ENCODE peak calls at places on chromosomes 6 and 20, in six cellular contexts. One of them, this sample, is unnamed.

GRCh38 chr20:54062812-54063280 is 7.5 kb downstream of the BCAS1 start:
- DNase-seq in PC-9: no peak
- DNase-seq in neural progenitor cell: peak; percentile 46
- DNase-seq in MM.1S: peak; percentile 67
- DNase-seq in GM23248: peak; percentile 75
- DNase-seq in GM23338: peak; percentile 62
- DNase-seq in this sample: peak; percentile 79

GRCh38 chr20:11159728-11160127 is 485.9 kb upstream of the JAG1 start:
- DNase-seq in PC-9: no peak
- DNase-seq in neural progenitor cell: no peak
- DNase-seq in MM.1S: no peak
- DNase-seq in GM23248: peak; percentile 40
- DNase-seq in GM23338: no peak
- DNase-seq in this sample: no peak

GRCh38 chr20:50226093-50226974 is 35.7 kb downstream of the CEBPB start:
- DNase-seq in PC-9: no peak
- DNase-seq in neural progenitor cell: no peak
- DNase-seq in MM.1S: no peak
- DNase-seq in GM23248: peak; percentile 73
- DNase-seq in GM23338: no peak
- DNase-seq in this sample: no peak

GRCh38 chr6:13014551-13015378 is 298.2 kb downstream of the PHACTR1 start:
- DNase-seq in PC-9: no peak
- DNase-seq in neural progenitor cell: peak; percentile 70
- DNase-seq in MM.1S: no peak
- DNase-seq in GM23248: peak; percentile 22
- DNase-seq in GM23338: peak; percentile 83
- DNase-seq in this sample: no peak

GRCh38 chr20:17169575-17170136 is 57.2 kb upstream of the PCSK2 start:
- DNase-seq in PC-9: no peak
- DNase-seq in neural progenitor cell: no peak
- DNase-seq in MM.1S: no peak
- DNase-seq in GM23248: no peak
- DNase-seq in GM23338: no peak
- DNase-seq in this sample: no peak

GRCh38 chr20:46056970-46057855 is 28.2 kb downstream of the SLC12A5 start:
- DNase-seq in PC-9: no peak
- DNase-seq in neural progenitor cell: peak; percentile 91
- DNase-seq in MM.1S: no peak
- DNase-seq in GM23248: peak; percentile 67
- DNase-seq in GM23338: peak; percentile 87
- DNase-seq in this sample: no peak

GRCh38 chr6:26594730-26595632 is 1.8 kb upstream of the ABT1 start:
- DNase-seq in PC-9: peak; percentile 47
- DNase-seq in neural progenitor cell: peak; percentile 70
- DNase-seq in MM.1S: no peak
- DNase-seq in GM23248: peak; percentile 66
- DNase-seq in GM23338: peak; percentile 82
- DNase-seq in this sample: peak; percentile 17

GRCh38 chr6:12592634-12593033 is 123.9 kb upstream of the PHACTR1 start:
- DNase-seq in PC-9: peak; percentile 53
- DNase-seq in neural progenitor cell: peak; percentile 33
- DNase-seq in MM.1S: no peak
- DNase-seq in GM23248: no peak
- DNase-seq in GM23338: peak; percentile 45
- DNase-seq in this sample: peak; percentile 76

GRCh38 chr6:158441639-158442308 is 118.1 kb upstream of the TMEM181 start:
- DNase-seq in PC-9: no peak
- DNase-seq in neural progenitor cell: no peak
- DNase-seq in MM.1S: no peak
- DNase-seq in GM23248: peak; percentile 25
- DNase-seq in GM23338: no peak
- DNase-seq in this sample: no peak

GRCh38 chr6:113402541-113402940 is 454.6 kb upstream of the MARCKS start:
- DNase-seq in PC-9: no peak
- DNase-seq in neural progenitor cell: no peak
- DNase-seq in MM.1S: no peak
- DNase-seq in GM23248: no peak
- DNase-seq in GM23338: no peak
- DNase-seq in this sample: no peak

GRCh38 chr6:33014841-33015634 is 5.6 kb upstream of the HLA-DOA start:
- DNase-seq in PC-9: peak; percentile 45
- DNase-seq in neural progenitor cell: peak; percentile 81
- DNase-seq in MM.1S: peak; percentile 72
- DNase-seq in GM23248: peak; percentile 79
- DNase-seq in GM23338: peak; percentile 92
- DNase-seq in this sample: peak; percentile 83

GRCh38 chr20:4160761-4161305 is 145.5 kb upstream of the RNF24 start:
- DNase-seq in PC-9: peak; percentile 61
- DNase-seq in neural progenitor cell: peak; percentile 67
- DNase-seq in MM.1S: peak; percentile 77
- DNase-seq in GM23248: no peak
- DNase-seq in GM23338: peak; percentile 39
- DNase-seq in this sample: peak; percentile 38

GRCh38 chr6:55176958-55177357 is 2.6 kb downstream of the HCRTR2 start:
- DNase-seq in PC-9: no peak
- DNase-seq in neural progenitor cell: peak; percentile 37
- DNase-seq in MM.1S: peak; percentile 27
- DNase-seq in GM23248: peak; percentile 8
- DNase-seq in GM23338: peak; percentile 56
- DNase-seq in this sample: peak; percentile 35

GRCh38 chr6:14068133-14068532 is 49.4 kb upstream of the CD83 start:
- DNase-seq in PC-9: peak; percentile 44
- DNase-seq in neural progenitor cell: no peak
- DNase-seq in MM.1S: no peak
- DNase-seq in GM23248: peak; percentile 86
- DNase-seq in GM23338: no peak
- DNase-seq in this sample: peak; percentile 96

GRCh38 chr20:47413189-47413588 is 56.7 kb upstream of the ZMYND8 start:
- DNase-seq in PC-9: no peak
- DNase-seq in neural progenitor cell: no peak
- DNase-seq in MM.1S: no peak
- DNase-seq in GM23248: no peak
- DNase-seq in GM23338: no peak
- DNase-seq in this sample: no peak

GRCh38 chr20:47405775-47406325 is 49.4 kb upstream of the ZMYND8 start:
- DNase-seq in PC-9: no peak
- DNase-seq in neural progenitor cell: no peak
- DNase-seq in MM.1S: no peak
- DNase-seq in GM23248: no peak
- DNase-seq in GM23338: no peak
- DNase-seq in this sample: no peak

GRCh38 chr20:47412073-47412472 is 55.6 kb upstream of the ZMYND8 start:
- DNase-seq in PC-9: no peak
- DNase-seq in neural progenitor cell: no peak
- DNase-seq in MM.1S: peak; percentile 89
- DNase-seq in GM23248: no peak
- DNase-seq in GM23338: no peak
- DNase-seq in this sample: no peak

GRCh38 chr20:47406849-47407682 is 50.6 kb upstream of the ZMYND8 start:
- DNase-seq in PC-9: no peak
- DNase-seq in neural progenitor cell: no peak
- DNase-seq in MM.1S: no peak
- DNase-seq in GM23248: peak; percentile 50
- DNase-seq in GM23338: no peak
- DNase-seq in this sample: peak; percentile 35

GRCh38 chr20:47411161-47411560 is 54.7 kb upstream of the ZMYND8 start:
- DNase-seq in PC-9: no peak
- DNase-seq in neural progenitor cell: no peak
- DNase-seq in MM.1S: no peak
- DNase-seq in GM23248: peak; percentile 17
- DNase-seq in GM23338: no peak
- DNase-seq in this sample: no peak
- H3F3A ChIP-seq in PC-9: peaks cover 7% of the 10 kb centered on the region
- H3F3A ChIP-seq in neural progenitor cell: no peaks in the 10 kb centered on the region
- H3F3A ChIP-seq in MM.1S: peaks cover 35% of the 10 kb centered on the region
- H3F3A ChIP-seq in GM23248: no peaks in the 10 kb centered on the region
- H3F3A ChIP-seq in GM23338: peaks cover 6% of the 10 kb centered on the region
- H3F3A ChIP-seq in this sample: no peaks in the 10 kb centered on the region

GRCh38 chr6:28772480-28773381 is 151.1 kb downstream of the TRIM27 start:
- DNase-seq in PC-9: no peak
- DNase-seq in neural progenitor cell: peak; percentile 53
- DNase-seq in MM.1S: no peak
- DNase-seq in GM23248: peak; percentile 25
- DNase-seq in GM23338: peak; percentile 54
- DNase-seq in this sample: no peak

GRCh38 chr6:28775052-28775376 is 148.8 kb downstream of the TRIM27 start:
- DNase-seq in PC-9: no peak
- DNase-seq in neural progenitor cell: no peak
- DNase-seq in MM.1S: no peak
- DNase-seq in GM23248: no peak
- DNase-seq in GM23338: no peak
- DNase-seq in this sample: no peak

GRCh38 chr6:28775405-28776129 is 148.2 kb downstream of the TRIM27 start:
- DNase-seq in PC-9: no peak
- DNase-seq in neural progenitor cell: peak; percentile 46
- DNase-seq in MM.1S: no peak
- DNase-seq in GM23248: no peak
- DNase-seq in GM23338: peak; percentile 56
- DNase-seq in this sample: no peak

GRCh38 chr6:28776269-28777146 is 147.3 kb downstream of the TRIM27 start:
- DNase-seq in PC-9: no peak
- DNase-seq in neural progenitor cell: peak; percentile 79
- DNase-seq in MM.1S: no peak
- DNase-seq in GM23248: no peak
- DNase-seq in GM23338: peak; percentile 95
- DNase-seq in this sample: peak; percentile 30

DNA sequence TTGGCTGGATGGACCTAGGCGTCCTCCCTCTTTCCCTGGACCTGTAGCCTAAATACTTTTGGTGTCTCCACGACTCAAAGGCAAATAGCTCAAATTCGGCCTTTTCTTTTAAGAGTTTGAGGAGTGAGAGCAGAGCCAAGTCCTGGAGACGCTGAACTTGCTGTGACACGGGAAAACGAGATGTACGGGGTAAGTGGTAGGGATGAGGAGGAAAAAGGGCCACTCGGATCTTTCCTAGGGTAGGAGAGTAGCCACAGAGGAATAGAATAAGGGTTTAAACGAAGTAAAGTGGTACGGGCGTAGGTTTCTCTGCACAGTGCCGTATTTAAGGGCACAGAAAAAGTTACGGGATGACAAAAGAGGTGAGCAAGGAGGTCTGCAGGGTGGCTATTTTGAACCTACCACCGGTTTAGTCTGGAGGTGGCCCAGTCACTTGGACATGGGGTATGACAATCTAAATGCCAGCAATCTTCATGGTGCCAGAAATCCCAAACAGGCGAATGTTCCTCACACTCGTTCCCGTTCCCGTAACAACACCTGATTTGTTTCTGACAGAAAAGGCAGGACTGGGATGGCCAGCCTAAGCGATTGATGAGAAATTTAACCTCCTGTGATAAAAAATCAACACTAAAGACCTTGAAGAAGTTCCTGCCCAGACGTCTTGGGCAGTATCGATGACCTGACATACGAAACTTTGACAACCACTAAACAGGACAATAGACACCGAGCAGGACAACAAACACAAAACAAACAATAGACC is 149.3 kb downstream of the TRIM27 start:
- DNase-seq in PC-9: no peak
- DNase-seq in neural progenitor cell: no peak
- DNase-seq in MM.1S: no peak
- DNase-seq in GM23248: no peak
- DNase-seq in GM23338: no peak
- DNase-seq in this sample: no peak
- TF ChIP-seq EZH2 in PC-9: no peak
- TF ChIP-seq EZH2 in neural progenitor cell: no peak
- TF ChIP-seq EZH2 in MM.1S: no peak
- TF ChIP-seq EZH2 in GM23248: peak; percentile 50
- TF ChIP-seq EZH2 in GM23338: peak; percentile 90
- TF ChIP-seq EZH2 in this sample: no peak

DNA sequence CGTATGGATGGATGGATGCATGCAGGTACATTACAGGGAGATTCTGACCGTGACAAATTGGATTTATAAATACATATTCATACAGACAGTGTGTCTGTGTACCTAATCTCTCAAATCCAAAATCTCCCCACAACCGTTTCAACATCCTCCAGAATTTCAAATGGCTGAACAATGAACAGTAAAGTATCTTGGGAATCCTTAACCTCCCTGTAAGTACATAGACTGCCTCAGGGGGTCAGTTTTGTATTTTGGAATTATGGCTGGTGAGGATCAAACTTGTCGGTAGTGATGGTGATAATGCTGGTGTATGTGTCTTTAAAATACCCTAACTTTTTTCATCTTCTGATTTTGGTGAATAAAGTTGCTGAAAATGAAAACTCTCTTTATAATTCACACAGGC is 246.2 kb downstream of the FOXC1 start:
- DNase-seq in PC-9: no peak
- DNase-seq in neural progenitor cell: no peak
- DNase-seq in MM.1S: no peak
- DNase-seq in GM23248: no peak
- DNase-seq in GM23338: no peak
- DNase-seq in this sample: no peak
- H3F3A ChIP-seq in PC-9: no peaks in the 10 kb centered on the region
- H3F3A ChIP-seq in neural progenitor cell: no peaks in the 10 kb centered on the region
- H3F3A ChIP-seq in MM.1S: no peaks in the 10 kb centered on the region
- H3F3A ChIP-seq in GM23248: no peaks in the 10 kb centered on the region
- H3F3A ChIP-seq in GM23338: no peaks in the 10 kb centered on the region
- H3F3A ChIP-seq in this sample: no peaks in the 10 kb centered on the region

GRCh38 chr6:98827295-98828159 is 6.8 kb upstream of the POU3F2 start:
- DNase-seq in PC-9: no peak
- DNase-seq in neural progenitor cell: peak; percentile 76
- DNase-seq in MM.1S: no peak
- DNase-seq in GM23248: peak; percentile 38
- DNase-seq in GM23338: peak; percentile 90
- DNase-seq in this sample: no peak
- TF ChIP-seq EZH2 in PC-9: no peak
- TF ChIP-seq EZH2 in neural progenitor cell: peak; percentile 92
- TF ChIP-seq EZH2 in MM.1S: no peak
- TF ChIP-seq EZH2 in GM23248: no peak
- TF ChIP-seq EZH2 in GM23338: peak; percentile 95
- TF ChIP-seq EZH2 in this sample: no peak

GRCh38 chr20:38156280-38156679 is 8.8 kb downstream of the TGM2 start:
- DNase-seq in PC-9: no peak
- DNase-seq in neural progenitor cell: no peak
- DNase-seq in MM.1S: no peak
- DNase-seq in GM23248: no peak
- DNase-seq in GM23338: no peak
- DNase-seq in this sample: no peak
- H3F3A ChIP-seq in PC-9: peaks cover 64% of the 10 kb centered on the region
- H3F3A ChIP-seq in neural progenitor cell: no peaks in the 10 kb centered on the region
- H3F3A ChIP-seq in MM.1S: no peaks in the 10 kb centered on the region
- H3F3A ChIP-seq in GM23248: peaks cover 23% of the 10 kb centered on the region
- H3F3A ChIP-seq in GM23338: no peaks in the 10 kb centered on the region
- H3F3A ChIP-seq in this sample: peaks cover 7% of the 10 kb centered on the region